ENCODE peak calls at places on chromosomes 6 and 20, in four cellular contexts. V is ovary, G is A549, Q is sigmoid colon. U is an unnamed sample.

GRCh38 chr20:40686434-40686882 is 2.6 kb downstream of the MAFB start:
- DNase-seq in Q (no peak), G (no peak), V (no peak), U (no peak)

GRCh38 chr6:170006524-170007467 is 255.4 kb downstream of the ERMARD start:
- DNase-seq in Q (peak; percentile 40), V (no peak), G (no peak), U (no peak)

GRCh38 chr6:129661478-129662405 is 48.2 kb downstream of the ARHGAP18 start:
- DNase-seq in Q (no peak), V (no peak), G (no peak), U (no peak)

GRCh38 chr20:63580796-63581461 is 6.9 kb upstream of the HELZ2 start:
- DNase-seq in Q (peak; percentile 57), V (no peak), G (peak; percentile 42), U (no peak)

GRCh38 chr6:54135665-54136370 is 24.6 kb downstream of the MLIP start:
- DNase-seq in Q (no peak), V (no peak), G (no peak), U (no peak)

GRCh38 chr6:72466471-72466870 is 155.4 kb upstream of the KCNQ5 start:
- DNase-seq in Q (no peak), V (no peak), G (no peak), U (no peak)

GRCh38 chr6:160788806-160789205 is 86.8 kb downstream of the PLG start:
- DNase-seq in Q (no peak), G (no peak), V (no peak), U (no peak)

GRCh38 chr6:14622878-14623542 is 505.4 kb downstream of the CD83 start:
- DNase-seq in G (no peak), Q (no peak), V (no peak), U (no peak)

GRCh38 chr20:54107600-54108393 is 37.4 kb upstream of the BCAS1 start:
- DNase-seq in V (no peak), Q (no peak), G (peak; percentile 57), U (no peak)

GRCh38 chr6:157669747-157670216 is 153.3 kb upstream of the SNX9 start:
- DNase-seq in Q (peak; percentile 93), G (peak; percentile 38), V (peak; percentile 80), U (peak; percentile 95)

GRCh38 chr6:151390276-151391020 is 911 bp downstream of the ZBTB2 start:
- DNase-seq in G (peak; percentile 74), V (peak; percentile 99), Q (peak; percentile 98), U (peak; percentile 98)
- TF ChIP-seq EP300 in G (no peak), V (no peak), Q (no peak), U (no peak)

GRCh38 chr20:25252686-25253421 is 5.0 kb downstream of the PYGB start:
- DNase-seq in G (no peak), V (no peak), Q (no peak), U (no peak)

GRCh38 chr20:25251019-25251418 is 3.1 kb downstream of the PYGB start:
- DNase-seq in Q (no peak), V (no peak), G (no peak), U (no peak)

GRCh38 chr20:25253606-25254275 is 5.9 kb downstream of the PYGB start:
- DNase-seq in G (no peak), V (no peak), Q (no peak), U (no peak)

GRCh38 chr20:25251558-25251957 is 3.7 kb downstream of the PYGB start:
- DNase-seq in Q (no peak), G (no peak), V (no peak), U (no peak)

DNA sequence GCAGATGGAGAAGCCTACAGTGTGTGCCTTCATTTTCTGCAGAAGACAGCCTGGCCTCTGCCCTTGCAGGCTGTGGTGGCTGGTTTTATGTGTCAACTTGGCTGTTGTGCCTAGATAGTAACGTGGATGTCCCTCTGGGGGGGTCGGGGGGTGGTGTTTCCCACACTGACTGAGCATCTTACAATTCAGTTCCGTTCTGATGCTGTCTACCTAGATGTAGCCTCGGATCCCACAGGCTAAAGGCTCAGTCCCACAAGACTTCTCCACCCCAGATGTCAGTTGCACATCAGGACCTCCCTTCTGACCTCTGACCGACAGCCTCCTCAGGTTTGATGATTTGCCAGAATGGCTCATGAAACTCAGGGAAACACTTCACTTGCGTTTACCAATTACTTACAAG is 4.3 kb downstream of the PYGB start:
- DNase-seq in V (no peak), Q (no peak), G (no peak), U (no peak)
- H3K4me1 ChIP-seq in V (peaks cover 4% of the 10 kb centered on the region), Q (peaks cover 84% of the 10 kb centered on the region), G (peaks cover 65% of the 10 kb centered on the region), U (peaks cover 90% of the 10 kb centered on the region)

DNA sequence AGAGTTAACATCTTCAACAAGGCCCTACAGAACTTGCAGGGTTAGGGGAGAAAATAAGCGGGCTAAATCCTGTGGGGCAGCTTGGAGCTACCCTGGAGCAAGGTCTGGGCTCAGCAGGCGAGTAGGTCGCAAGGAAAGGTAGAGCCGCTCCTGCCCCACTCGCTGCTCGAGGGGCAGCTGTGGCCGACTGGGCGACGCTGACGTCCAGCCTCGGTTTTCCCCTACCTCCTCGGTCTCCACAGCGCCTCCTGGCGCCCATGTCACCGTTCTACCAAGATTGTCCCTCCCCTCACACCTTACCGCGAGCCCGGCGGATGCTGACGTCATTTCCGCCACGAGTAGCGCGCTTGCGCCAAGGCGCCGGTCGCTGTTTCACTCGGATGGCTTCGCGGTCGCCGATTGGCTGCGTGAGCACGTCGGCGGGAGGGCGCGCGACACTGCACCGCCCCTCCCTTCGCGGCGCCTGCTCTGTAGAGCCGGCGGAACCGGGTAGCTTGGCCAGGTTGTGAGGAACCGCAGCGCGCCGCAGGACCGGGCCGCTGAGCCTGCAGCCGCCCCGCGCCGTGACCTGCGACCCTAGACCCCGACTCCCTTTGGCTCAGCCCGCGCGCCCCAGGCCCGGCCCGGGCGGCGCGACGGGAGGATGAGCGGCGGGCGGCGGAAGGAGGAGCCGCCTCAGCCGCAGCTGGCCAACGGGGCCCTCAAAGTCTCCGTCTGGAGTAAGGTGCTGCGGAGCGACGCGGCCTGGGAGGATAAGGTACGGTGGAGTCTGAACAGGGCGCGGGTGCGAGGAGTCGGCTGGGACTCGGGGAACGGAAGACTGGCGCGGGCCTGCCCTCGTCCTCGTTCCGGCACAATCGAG is at the start of gene RAB5IF:
- DNase-seq in G (peak; percentile 85), Q (peak; percentile 99), V (peak; percentile 100), U (peak; percentile 100)
- TF ChIP-seq EP300 in G (no peak), Q (peak; percentile 33), V (no peak), U (no peak)

DNA sequence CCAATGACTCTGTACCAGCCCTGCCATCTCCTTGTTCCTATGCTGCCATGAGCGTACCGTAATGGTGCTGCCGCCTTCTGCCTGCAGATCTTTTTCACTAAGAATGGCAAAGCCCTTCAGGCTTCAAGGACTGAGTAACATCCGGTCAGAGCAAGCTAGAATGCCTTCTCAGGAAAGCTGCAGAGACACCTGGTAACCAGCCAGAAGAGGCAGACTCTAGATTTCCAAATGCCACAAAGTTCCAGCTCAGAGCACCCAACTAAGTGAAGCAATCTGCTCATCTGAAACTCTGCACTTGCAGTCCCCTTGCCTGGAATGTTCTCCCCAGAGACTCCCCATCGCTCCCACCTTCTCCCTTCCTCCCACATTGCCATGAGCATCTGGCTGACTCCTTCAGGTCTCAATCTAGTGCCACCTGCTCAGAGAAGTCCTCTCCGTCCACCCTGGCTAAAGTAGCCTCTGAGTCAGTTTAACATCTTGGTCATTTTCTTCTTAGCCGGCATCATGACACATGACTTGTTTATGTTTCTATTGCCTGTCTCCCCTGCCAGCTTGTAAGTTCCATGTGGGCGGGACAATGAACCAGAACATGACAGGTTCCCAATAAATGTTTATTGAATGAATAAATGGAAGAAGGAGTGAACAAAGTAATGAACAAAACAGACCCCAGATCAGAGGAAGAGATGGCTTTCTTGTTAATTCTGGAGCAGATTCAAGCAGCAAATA is 6.9 kb upstream of the OCSTAMP start:
- DNase-seq in G (no peak), Q (no peak), V (no peak), U (no peak)
- H3K4me1 ChIP-seq in G (peaks cover 8% of the 10 kb centered on the region), Q (peaks cover 4% of the 10 kb centered on the region), V (peaks cover 2% of the 10 kb centered on the region), U (peaks cover 7% of the 10 kb centered on the region)

GRCh38 chr6:35371494-35372262 is 29.3 kb downstream of the PPARD start:
- DNase-seq in Q (no peak), V (no peak), G (no peak), U (no peak)

GRCh38 chr6:35370799-35371493 is 28.6 kb downstream of the PPARD start:
- DNase-seq in V (no peak), Q (no peak), G (no peak), U (no peak)

GRCh38 chr6:35368038-35368887 is 25.9 kb downstream of the PPARD start:
- DNase-seq in Q (no peak), G (no peak), V (no peak), U (no peak)

GRCh38 chr6:35372633-35373032 is 30.3 kb downstream of the PPARD start:
- DNase-seq in Q (no peak), V (no peak), G (no peak), U (no peak)

GRCh38 chr6:35370124-35370741 is 27.9 kb downstream of the PPARD start:
- DNase-seq in Q (peak; percentile 84), G (peak; percentile 35), V (no peak), U (peak; percentile 92)
- TF ChIP-seq EP300 in Q (peak; percentile 66), G (peak; percentile 27), V (no peak), U (peak; percentile 9)

DNA sequence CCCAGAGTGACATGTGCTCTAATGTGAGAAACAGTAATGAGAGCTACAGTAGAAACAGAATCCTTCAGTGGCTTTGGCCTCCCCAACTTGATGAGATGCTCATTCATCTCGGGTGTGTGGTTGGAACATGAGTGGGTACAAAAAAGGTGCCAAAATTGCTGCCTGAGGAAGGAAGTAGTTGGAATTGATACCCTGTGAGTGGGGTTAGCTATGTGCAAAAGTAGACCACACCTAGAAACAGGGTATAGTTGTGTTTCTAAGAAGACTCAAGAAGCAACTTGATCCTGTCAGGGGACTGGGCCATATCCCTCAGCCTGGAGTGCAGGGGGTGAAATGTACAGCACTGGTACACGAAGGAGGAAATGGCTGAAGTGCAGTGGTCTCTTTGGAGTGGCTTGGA is 206.4 kb upstream of the SUPT3H start:
- DNase-seq in G (no peak), V (no peak), Q (no peak), U (peak; percentile 55)
- H3K4me1 ChIP-seq in G (no peaks in the 10 kb centered on the region), V (no peaks in the 10 kb centered on the region), Q (peaks cover 5% of the 10 kb centered on the region), U (no peaks in the 10 kb centered on the region)

DNA sequence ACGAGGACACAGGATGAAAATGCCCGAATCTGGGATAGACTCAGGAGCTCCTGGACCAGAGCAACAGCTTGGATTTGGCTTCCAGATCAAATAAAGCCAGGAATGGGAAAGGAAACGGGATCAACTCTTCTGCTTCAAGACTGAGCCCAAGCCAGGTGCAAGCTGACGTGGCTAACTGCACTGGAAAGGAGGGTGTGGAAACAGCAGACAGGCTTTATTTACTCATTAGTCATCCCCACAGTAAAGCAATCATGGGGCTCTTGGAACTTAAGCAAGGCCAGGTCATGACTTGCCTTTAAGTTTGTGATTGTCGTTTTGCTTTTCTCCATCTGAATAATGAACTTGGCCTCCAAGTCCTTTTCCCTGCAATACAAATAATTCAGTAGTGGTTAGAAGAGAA is 45.2 kb downstream of the KIF16B start:
- DNase-seq in Q (no peak), G (peak; percentile 96), V (peak; percentile 65), U (no peak)
- TF ChIP-seq EP300 in Q (no peak), G (peak; percentile 51), V (no peak), U (no peak)